ENCODE peak calls at places on chromosome 15, in seven cellular contexts. Z, W, D, A, J, P and G are unnamed samples.
A peak's percentile ranks its signal among the peaks of the same experiment; 100 is the strongest.

GRCh38 chr15:52217186-52217585 is 26.0 kb upstream of the GNB5 start:
- DNase-seq in W (no peak), P (no peak), A (no peak), Z (no peak), J (no peak), D (peak; percentile 85), G (no peak)

GRCh38 chr15:69647160-69647513 is 194.5 kb downstream of the RPLP1 start:
- DNase-seq in W (no peak), Z (no peak), D (peak; percentile 63), A (no peak), J (no peak), P (no peak), G (no peak)

GRCh38 chr15:59885832-59886231 is 118.3 kb upstream of the FOXB1 start:
- DNase-seq in Z (no peak), W (no peak), P (no peak), J (no peak), D (peak; percentile 60), A (no peak), G (no peak)

GRCh38 chr15:63198315-63198714 is 8.9 kb downstream of the RAB8B start:
- DNase-seq in Z (no peak), P (no peak), J (no peak), A (no peak), W (no peak), D (no peak), G (no peak)

GRCh38 chr15:73956276-73957086 is 30.2 kb downstream of the LOXL1 start:
- DNase-seq in W (peak; percentile 86), P (no peak), A (peak; percentile 10), D (no peak), J (peak; percentile 77), Z (no peak), G (no peak)

GRCh38 chr15:70508561-70509281 is 254.6 kb downstream of the UACA start:
- DNase-seq in Z (no peak), D (no peak), P (no peak), A (no peak), W (no peak), J (peak; percentile 72), G (no peak)

GRCh38 chr15:44726568-44727461 is 9.5 kb upstream of the TRIM69 start:
- DNase-seq in P (peak; percentile 62), J (peak; percentile 93), Z (no peak), A (peak; percentile 52), W (peak; percentile 78), D (peak; percentile 71), G (no peak)

GRCh38 chr15:69593981-69594966 is 141.7 kb downstream of the RPLP1 start:
- DNase-seq in D (peak; percentile 81), Z (no peak), W (peak; percentile 89), J (no peak), A (peak; percentile 42), P (no peak), G (no peak)

GRCh38 chr15:67117356-67117755 is 52.0 kb downstream of the SMAD3 start:
- DNase-seq in A (no peak), P (no peak), D (no peak), Z (no peak), J (no peak), W (no peak), G (no peak)

GRCh38 chr15:68484696-68485400 is 52.9 kb upstream of the ITGA11 start:
- DNase-seq in W (peak; percentile 88), J (no peak), A (no peak), D (peak; percentile 39), P (no peak), Z (peak; percentile 44), G (no peak)

GRCh38 chr15:73838795-73839565 is 34.4 kb upstream of the TBC1D21 start:
- DNase-seq in J (no peak), A (peak; percentile 81), Z (peak; percentile 49), D (no peak), W (peak; percentile 66), P (no peak), G (peak; percentile 24)

GRCh38 chr15:25089577-25089976 is 134.8 kb downstream of the SNRPN start:
- DNase-seq in J (no peak), Z (no peak), A (no peak), P (no peak), W (no peak), D (peak; percentile 25), G (no peak)

GRCh38 chr15:92920595-92921169 is 20.6 kb downstream of the CHD2 start:
- DNase-seq in D (no peak), J (no peak), A (no peak), W (no peak), Z (no peak), P (no peak), G (no peak)

GRCh38 chr15:64209680-64210334 is 47.0 kb upstream of the PPIB start:
- DNase-seq in Z (no peak), P (no peak), A (no peak), W (no peak), D (no peak), J (peak; percentile 20), G (no peak)

GRCh38 chr15:101318810-101319200 is 23.8 kb upstream of the SNRPA1 start:
- DNase-seq in P (no peak), A (no peak), W (peak; percentile 27), D (no peak), J (no peak), Z (no peak), G (peak; percentile 35)

GRCh38 chr15:90340345-90340744 is 11.7 kb upstream of the ZNF774 start:
- DNase-seq in P (no peak), A (no peak), Z (no peak), D (peak; percentile 85), W (no peak), J (no peak), G (no peak)

GRCh38 chr15:101048191-101049011 is 129.2 kb downstream of the LRRK1 start:
- DNase-seq in W (peak; percentile 49), A (peak; percentile 13), D (peak; percentile 45), P (no peak), J (no peak), Z (no peak), G (no peak)

GRCh38 chr15:68315495-68316007 is 38.0 kb downstream of the FEM1B start:
- DNase-seq in D (peak; percentile 72), A (peak; percentile 19), W (peak; percentile 58), Z (no peak), J (no peak), P (no peak), G (peak; percentile 6)

GRCh38 chr15:60620707-60621106 is 141.8 kb upstream of the ICE2 start:
- DNase-seq in A (no peak), J (no peak), Z (no peak), P (no peak), D (peak; percentile 73), W (peak; percentile 76), G (peak; percentile 32)

GRCh38 chr15:60471314-60471713 is 7.6 kb downstream of the ICE2 start:
- DNase-seq in P (no peak), W (no peak), J (no peak), D (no peak), A (no peak), Z (no peak), G (no peak)

GRCh38 chr15:62107561-62108110 is 40.9 kb downstream of the C2CD4A start:
- DNase-seq in D (no peak), W (no peak), J (no peak), P (no peak), A (no peak), Z (no peak), G (no peak)

GRCh38 chr15:88246081-88246480 is 10.5 kb downstream of the NTRK3 start:
- DNase-seq in P (no peak), J (no peak), A (no peak), D (no peak), Z (no peak), W (no peak), G (no peak)

GRCh38 chr15:49464513-49464912 is 41.5 kb downstream of the FGF7 start:
- DNase-seq in W (no peak), A (no peak), P (no peak), J (no peak), Z (no peak), D (no peak), G (no peak)

GRCh38 chr15:38554354-38554753 is 10.3 kb downstream of the RASGRP1 start:
- DNase-seq in Z (no peak), P (no peak), J (no peak), A (no peak), D (no peak), W (no peak), G (no peak)

GRCh38 chr15:61195116-61196002 is 33.7 kb downstream of the RORA start:
- DNase-seq in A (no peak), D (peak; percentile 49), Z (no peak), W (no peak), J (peak; percentile 39), P (no peak), G (no peak)

GRCh38 chr15:96500491-96500890 is 170.0 kb downstream of the NR2F2 start:
- DNase-seq in P (no peak), D (no peak), Z (no peak), A (no peak), J (no peak), W (no peak), G (no peak)

GRCh38 chr15:62164500-62165028 is 521 bp downstream of the C2CD4B start:
- DNase-seq in Z (no peak), J (no peak), P (no peak), D (peak; percentile 84), A (peak; percentile 21), W (no peak), G (no peak)

GRCh38 chr15:70382762-70383458 is 285.2 kb upstream of the TLE3 start:
- DNase-seq in J (no peak), A (no peak), W (no peak), P (no peak), D (peak; percentile 30), Z (no peak), G (no peak)

GRCh38 chr15:31435256-31435781 is 108.7 kb downstream of the KLF13 start:
- DNase-seq in P (peak; percentile 62), D (peak; percentile 90), Z (peak; percentile 72), W (peak; percentile 88), A (peak; percentile 85), J (no peak), G (peak; percentile 72)
- TF ChIP-seq CTCF in P (peak; percentile 33), D (peak; percentile 80), Z (no peak), W (peak; percentile 68), A (peak; percentile 78), J (peak; percentile 90), G (peak; percentile 89)

GRCh38 chr15:98413973-98414546 is 234.3 kb upstream of the IGF1R start:
- DNase-seq in P (no peak), W (no peak), A (no peak), J (no peak), Z (no peak), D (no peak), G (no peak)
- H3K27me3 ChIP-seq in P (no peaks in the 10 kb centered on the region), W (no peaks in the 10 kb centered on the region), A (peaks cover 7% of the 10 kb centered on the region), J (peaks cover 8% of the 10 kb centered on the region), Z (no peaks in the 10 kb centered on the region), D (peaks cover 5% of the 10 kb centered on the region), G (no peaks in the 10 kb centered on the region)

DNA sequence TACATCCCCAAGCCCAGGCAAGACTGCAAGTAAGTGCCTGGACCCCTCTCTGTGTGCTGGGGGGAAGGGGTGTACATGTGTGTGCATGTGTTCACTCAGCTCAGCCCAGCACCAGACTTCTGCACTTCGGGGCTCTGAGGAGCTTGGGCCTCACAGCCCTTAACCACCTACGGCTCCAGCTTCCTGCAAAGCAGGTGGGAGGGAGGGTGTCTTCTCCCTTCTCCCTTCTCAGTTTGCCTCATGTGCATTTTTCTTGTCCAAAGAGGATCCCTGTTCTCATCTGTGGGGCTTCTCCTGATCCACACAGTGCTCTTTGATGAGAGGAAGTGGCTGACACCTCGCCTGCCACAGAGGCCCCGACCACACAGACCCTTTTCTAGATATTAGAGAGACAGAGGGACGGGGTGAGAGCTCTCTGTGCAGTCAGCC is 69.3 kb downstream of the MESD start:
- DNase-seq in J (no peak), W (no peak), P (no peak), D (no peak), Z (no peak), A (no peak), G (no peak)
- TF ChIP-seq CTCF in J (no peak), W (no peak), P (no peak), D (no peak), Z (no peak), A (no peak), G (no peak)

GRCh38 chr15:58052334-58052733 is 13.2 kb downstream of the ALDH1A2 start:
- DNase-seq in P (no peak), W (no peak), D (no peak), J (no peak), A (no peak), Z (no peak), G (no peak)
- H3K27me3 ChIP-seq in P (peaks cover 11% of the 10 kb centered on the region), W (no peaks in the 10 kb centered on the region), D (peaks cover 93% of the 10 kb centered on the region), J (peaks cover 5% of the 10 kb centered on the region), A (no peaks in the 10 kb centered on the region), Z (no peaks in the 10 kb centered on the region), G (peaks cover 12% of the 10 kb centered on the region)